ENCODE peak calls at places on chromosome 12, in nine cellular contexts. K is brain microvascular endothelial cell; X is fibroblast of mammary gland; W is activated T-helper 1 cell treated with anti-CD3 and anti-CD28 coated beads, Interleukin-2, amount 50 U/mL, for 16 hours; C is neural crest cell; E is left ventricle myocardium inferior; U is NCI-H1694 treated with DMSO at 0.1 percent for 48 hours; G is HEK293T; M is OCI-M1. F is an unnamed sample.

GRCh38 chr12:47102845-47103666 is 23.3 kb upstream of the AMIGO2 start:
- DNase-seq in K (peak; percentile 52), C (no peak), M (no peak), X (peak; percentile 88), E (no peak), G (no peak), U (no peak), W (no peak), F (no peak)

GRCh38 chr12:182381-182883 is 31.5 kb downstream of the SLC6A12 start:
- DNase-seq in E (peak; percentile 41), G (no peak), C (no peak), K (peak; percentile 70), M (peak; percentile 31), U (no peak), X (peak; percentile 88), W (no peak), F (no peak)

GRCh38 chr12:105385141-105385540 is 54.6 kb downstream of the C12orf75 start:
- DNase-seq in M (no peak), W (no peak), C (no peak), E (no peak), G (no peak), U (no peak), K (no peak), X (peak; percentile 48), F (no peak)

GRCh38 chr12:120261951-120262851 is 3.3 kb downstream of the PXN start:
- DNase-seq in W (no peak), K (no peak), U (no peak), E (no peak), M (peak; percentile 25), G (no peak), X (no peak), C (no peak), F (no peak)

GRCh38 chr12:70661762-70662161 is 24.5 kb upstream of the PTPRB start:
- DNase-seq in E (no peak), C (no peak), G (no peak), W (no peak), K (peak; percentile 81), X (peak; percentile 49), U (no peak), M (no peak), F (no peak)

GRCh38 chr12:130667421-130667960 is 48.6 kb downstream of the RIMBP2 start:
- DNase-seq in U (no peak), X (no peak), W (no peak), E (no peak), K (no peak), C (no peak), G (no peak), M (no peak), F (no peak)

GRCh38 chr12:95470300-95470699 is 3.7 kb upstream of the METAP2 start:
- DNase-seq in E (no peak), G (no peak), X (no peak), K (no peak), W (no peak), U (no peak), C (no peak), M (no peak), F (no peak)

GRCh38 chr12:103441437-103442186 is 54.2 kb downstream of the C12orf42 start:
- DNase-seq in U (no peak), K (no peak), E (no peak), C (no peak), M (peak; percentile 81), X (no peak), G (no peak), W (no peak), F (no peak)

GRCh38 chr12:56084958-56085543 is 5.1 kb downstream of the ERBB3 start:
- DNase-seq in K (no peak), W (no peak), C (no peak), E (no peak), G (peak; percentile 68), M (peak; percentile 56), X (peak; percentile 21), U (no peak), F (no peak)

GRCh38 chr12:98780261-98780660 is 135.2 kb downstream of the APAF1 start:
- DNase-seq in W (no peak), G (no peak), C (no peak), U (no peak), X (no peak), K (peak; percentile 4), M (no peak), E (no peak), F (no peak)

F was measured in iPS DF 19.7.